ENCODE peak calls at places on chromosome 19, in ten cellular contexts. Y is progenitor cell of endocrine pancreas, P is ovary, Z is OCI-LY7, E is natural killer cell, U is esophagus squamous epithelium, B is activated B cell treated with CpG ODN at 0.5 μM for 24 hours, W is right atrium auricular region, N is fibroblast of the aortic adventitia, S is neural crest cell. J is an unnamed sample.
A peak's percentile ranks its signal among the peaks of the same experiment; 100 is the strongest.

GRCh38 chr19:5692785-5693194 is 2.7 kb downstream of the RPL36 start:
- DNase-seq in U (no peak), N (no peak), W (no peak), E (no peak), S (no peak), Z (no peak), Y (no peak), P (peak; percentile 12), B (no peak), J (no peak)

GRCh38 chr19:19696386-19696785 is 27.7 kb downstream of the ZNF101 start:
- DNase-seq in Y (no peak), W (no peak), E (no peak), N (no peak), B (no peak), U (no peak), S (no peak), Z (no peak), P (no peak), J (no peak)

GRCh38 chr19:5046339-5047039 is 77.6 kb downstream of the KDM4B start:
- DNase-seq in Y (no peak), U (no peak), W (no peak), S (no peak), Z (peak; percentile 10), N (no peak), P (no peak), B (no peak), E (no peak), J (no peak)

GRCh38 chr19:34712606-34713261 is 21.3 kb upstream of the ZNF181 start:
- DNase-seq in B (no peak), S (peak; percentile 28), Z (peak; percentile 82), P (no peak), W (peak; percentile 64), E (peak; percentile 28), U (no peak), Y (no peak), N (peak; percentile 92), J (no peak)

GRCh38 chr19:56972291-56972914 is 131.9 kb upstream of the PEG3 start:
- DNase-seq in U (no peak), N (no peak), B (no peak), Y (no peak), S (no peak), Z (no peak), P (no peak), W (no peak), E (no peak), J (no peak)

GRCh38 chr19:3335431-3336350 is 30.7 kb upstream of the NFIC start:
- DNase-seq in Z (no peak), U (no peak), B (no peak), E (no peak), W (peak; percentile 87), Y (no peak), P (peak; percentile 75), S (no peak), N (peak; percentile 61), J (no peak)

GRCh38 chr19:18422530-18423191 is 3.5 kb downstream of the SSBP4 start:
- DNase-seq in S (no peak), U (no peak), Z (peak; percentile 61), B (no peak), E (no peak), Y (peak; percentile 8), P (no peak), W (no peak), N (no peak), J (no peak)

GRCh38 chr19:45592366-45592765 is 7.8 kb upstream of the OPA3 start:
- DNase-seq in N (no peak), P (no peak), E (no peak), B (no peak), Y (no peak), W (no peak), S (no peak), U (no peak), Z (no peak), J (no peak)

GRCh38 chr19:15788594-15789270 is 1.3 kb downstream of the OR10H5 start:
- DNase-seq in E (no peak), P (no peak), S (no peak), B (no peak), W (no peak), U (no peak), Z (no peak), Y (no peak), N (no peak), J (no peak)

GRCh38 chr19:30645946-30646577 is 273.9 kb downstream of the ZNF536 start:
- DNase-seq in N (no peak), B (no peak), E (no peak), W (no peak), S (no peak), U (no peak), Y (no peak), P (no peak), Z (no peak), J (no peak)

GRCh38 chr19:33450689-33451088 is 70.9 kb downstream of the PEPD start:
- DNase-seq in W (no peak), Z (no peak), P (no peak), E (no peak), B (no peak), N (no peak), S (no peak), Y (no peak), U (no peak), J (no peak)

GRCh38 chr19:334296-335071 is 10.1 kb downstream of the MIER2 start:
- DNase-seq in E (no peak), Y (no peak), N (no peak), W (no peak), P (no peak), S (no peak), U (no peak), B (no peak), Z (no peak), J (no peak)

GRCh38 chr19:15820646-15821045 is 5.2 kb upstream of the OR10H1 start:
- DNase-seq in E (peak; percentile 19), N (no peak), Y (no peak), Z (no peak), W (no peak), S (no peak), B (no peak), P (no peak), U (no peak), J (no peak)

GRCh38 chr19:15453906-15454305 is 4.2 kb upstream of the WIZ start:
- DNase-seq in P (no peak), U (no peak), E (no peak), N (no peak), Y (no peak), B (no peak), W (no peak), Z (no peak), S (no peak), J (no peak)

GRCh38 chr19:19151418-19151817 is 13.1 kb upstream of the TMEM161A start:
- DNase-seq in B (no peak), N (no peak), S (no peak), E (no peak), P (no peak), W (no peak), U (no peak), Z (no peak), Y (no peak), J (no peak)

GRCh38 chr19:46372901-46373572 is 26.1 kb downstream of the PPP5C start:
- DNase-seq in P (no peak), U (no peak), B (no peak), W (no peak), Z (no peak), E (no peak), Y (no peak), N (peak; percentile 41), S (no peak), J (no peak)

GRCh38 chr19:10655457-10656312 is 1.5 kb downstream of the ILF3 start:
- DNase-seq in U (no peak), W (no peak), P (no peak), N (peak; percentile 23), E (no peak), B (no peak), Y (no peak), S (no peak), Z (peak; percentile 48), J (no peak)
- TF ChIP-seq CTCF in U (no peak), W (no peak), P (no peak), N (peak; percentile 13), E (no peak), B (no peak), Y (no peak), S (no peak), Z (peak; percentile 63), J (no peak)

GRCh38 chr19:47414469-47414868 is 4.9 kb downstream of the MEIS3 start:
- DNase-seq in U (no peak), E (no peak), P (no peak), S (no peak), W (no peak), Z (no peak), Y (no peak), B (no peak), N (no peak), J (no peak)
- TF ChIP-seq CTCF in U (no peak), E (no peak), P (no peak), S (no peak), W (no peak), Z (no peak), Y (no peak), B (no peak), N (peak; percentile 15), J (no peak)

DNA sequence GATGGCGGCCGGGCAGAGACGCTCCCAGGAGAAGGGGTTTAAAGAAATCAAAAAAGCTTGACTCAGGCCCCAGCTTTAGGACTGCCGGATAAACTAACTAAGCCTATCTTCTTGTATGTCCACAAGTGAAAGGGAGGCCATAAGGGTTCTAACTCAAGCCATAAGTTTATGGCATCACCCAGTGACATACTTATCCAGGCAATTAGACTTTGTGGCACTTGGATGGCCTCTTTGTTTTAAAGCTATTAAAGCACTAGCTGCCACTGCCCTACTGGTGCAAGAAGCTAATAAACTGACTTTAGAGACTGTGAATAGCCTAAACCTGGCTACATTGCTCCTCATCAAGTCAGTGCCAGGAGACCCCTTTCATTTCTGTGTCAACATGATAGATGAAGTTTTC is 102.1 kb downstream of the ZNF429 start:
- DNase-seq in W (no peak), Z (no peak), Y (no peak), E (no peak), B (no peak), P (no peak), N (no peak), U (no peak), S (no peak), J (no peak)
- TF ChIP-seq CTCF in W (no peak), Z (no peak), Y (no peak), E (no peak), B (no peak), P (no peak), N (no peak), U (no peak), S (no peak), J (no peak)

DNA sequence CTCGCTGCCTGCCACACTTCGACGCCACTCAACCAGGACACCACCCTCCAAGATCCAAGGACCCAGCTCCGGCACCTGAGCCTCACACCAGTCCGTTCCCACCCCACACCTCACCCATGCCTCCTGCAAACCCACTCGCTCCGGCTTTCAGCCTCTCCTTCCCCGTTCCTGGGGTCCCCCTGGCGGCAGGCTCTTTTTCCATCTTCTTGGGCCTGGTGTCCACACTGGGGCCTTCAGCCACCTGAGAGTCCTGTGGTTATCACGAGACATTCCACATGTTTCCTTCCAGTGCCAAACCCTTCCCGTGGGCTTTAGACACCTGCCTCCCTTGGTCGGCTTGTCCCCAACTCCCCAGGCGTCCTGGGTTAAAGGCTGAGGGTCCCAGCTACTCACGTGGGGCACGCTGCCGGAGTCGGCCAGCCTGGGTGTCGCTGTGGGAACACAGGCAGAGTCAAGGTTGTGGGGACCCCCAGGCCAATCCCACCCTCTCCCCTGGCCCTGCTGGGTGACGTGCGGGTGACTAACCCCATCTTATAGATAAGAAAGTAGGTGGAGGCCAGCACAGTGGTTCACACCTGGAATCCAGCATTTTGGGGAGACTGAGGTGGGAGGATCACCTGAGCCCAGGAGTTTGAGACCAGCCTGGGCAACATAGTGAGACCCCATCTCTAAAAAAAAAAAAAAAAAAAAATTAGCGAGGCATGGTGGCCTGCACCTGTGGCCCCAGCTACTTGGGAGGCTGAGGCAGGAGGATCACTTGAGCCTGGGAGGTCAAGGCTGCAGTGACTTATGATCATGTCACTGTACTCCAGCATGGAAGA is 2.0 kb downstream of the JSRP1 start:
- DNase-seq in N (no peak), U (no peak), Y (peak; percentile 66), P (peak; percentile 21), B (no peak), E (no peak), W (no peak), S (peak; percentile 77), Z (no peak), J (no peak)
- TF ChIP-seq CTCF in N (peak; percentile 32), U (no peak), Y (peak; percentile 71), P (no peak), B (no peak), E (no peak), W (peak; percentile 30), S (peak; percentile 62), Z (no peak), J (peak; percentile 38)

J was measured in mesothelial cell of epicardium.